ENCODE peak calls at places on chromosomes 11 and 22, in eight cellular contexts. One of them, this sample, is unnamed.

GRCh38 chr11:58928082-58928574 is 11.2 kb upstream of the GLYATL1 start:
- DNase-seq in spleen: no peak
- DNase-seq in HepG2: no peak
- DNase-seq in prostate gland: no peak
- DNase-seq in HCT116: no peak
- DNase-seq in stomach: no peak
- DNase-seq in esophagus muscularis mucosa: no peak
- DNase-seq in transverse colon: no peak
- DNase-seq in this sample: no peak

GRCh38 chr11:47924184-47924671 is 56.1 kb upstream of the PTPRJ start:
- DNase-seq in stomach: peak; percentile 31
- DNase-seq in esophagus muscularis mucosa: no peak
- DNase-seq in HCT116: peak; percentile 41
- DNase-seq in transverse colon: no peak
- DNase-seq in HepG2: peak; percentile 45
- DNase-seq in prostate gland: peak; percentile 72
- DNase-seq in spleen: peak; percentile 17
- DNase-seq in this sample: no peak

GRCh38 chr11:18294862-18295261 is 27.1 kb downstream of the HPS5 start:
- DNase-seq in prostate gland: no peak
- DNase-seq in spleen: no peak
- DNase-seq in stomach: no peak
- DNase-seq in HepG2: no peak
- DNase-seq in esophagus muscularis mucosa: no peak
- DNase-seq in transverse colon: no peak
- DNase-seq in HCT116: no peak
- DNase-seq in this sample: no peak

GRCh38 chr11:45412033-45412432 is 125.9 kb upstream of the SYT13 start:
- DNase-seq in HepG2: no peak
- DNase-seq in prostate gland: no peak
- DNase-seq in spleen: no peak
- DNase-seq in esophagus muscularis mucosa: no peak
- DNase-seq in HCT116: no peak
- DNase-seq in transverse colon: no peak
- DNase-seq in stomach: no peak
- DNase-seq in this sample: no peak

GRCh38 chr11:8722156-8722555 is 39.6 kb downstream of the RPL27A start:
- DNase-seq in HCT116: no peak
- DNase-seq in spleen: no peak
- DNase-seq in stomach: no peak
- DNase-seq in esophagus muscularis mucosa: no peak
- DNase-seq in HepG2: peak; percentile 62
- DNase-seq in transverse colon: no peak
- DNase-seq in prostate gland: no peak
- DNase-seq in this sample: peak; percentile 79

GRCh38 chr11:71284525-71285092 is 32.2 kb upstream of the SHANK2 start:
- DNase-seq in esophagus muscularis mucosa: no peak
- DNase-seq in transverse colon: peak; percentile 55
- DNase-seq in prostate gland: no peak
- DNase-seq in spleen: no peak
- DNase-seq in HCT116: no peak
- DNase-seq in stomach: peak; percentile 54
- DNase-seq in HepG2: peak; percentile 34
- DNase-seq in this sample: peak; percentile 19

GRCh38 chr11:71501071-71501985 is 25.7 kb upstream of the KRTAP5-7 start:
- DNase-seq in stomach: peak; percentile 21
- DNase-seq in prostate gland: no peak
- DNase-seq in esophagus muscularis mucosa: no peak
- DNase-seq in HCT116: no peak
- DNase-seq in transverse colon: no peak
- DNase-seq in HepG2: no peak
- DNase-seq in spleen: no peak
- DNase-seq in this sample: no peak

GRCh38 chr11:114709960-114710359 is 31.6 kb downstream of the NXPE2 start:
- DNase-seq in stomach: no peak
- DNase-seq in HCT116: no peak
- DNase-seq in prostate gland: no peak
- DNase-seq in transverse colon: no peak
- DNase-seq in esophagus muscularis mucosa: no peak
- DNase-seq in spleen: no peak
- DNase-seq in HepG2: no peak
- DNase-seq in this sample: no peak

GRCh38 chr11:126214446-126215240 is 3.1 kb downstream of the FAM118B start:
- DNase-seq in esophagus muscularis mucosa: no peak
- DNase-seq in spleen: no peak
- DNase-seq in HepG2: no peak
- DNase-seq in transverse colon: peak; percentile 59
- DNase-seq in prostate gland: peak; percentile 20
- DNase-seq in stomach: peak; percentile 62
- DNase-seq in HCT116: no peak
- DNase-seq in this sample: no peak

GRCh38 chr11:86069408-86070086 is 663 bp upstream of the PICALM start:
- DNase-seq in HepG2: peak; percentile 76
- DNase-seq in transverse colon: peak; percentile 26
- DNase-seq in spleen: no peak
- DNase-seq in prostate gland: peak; percentile 11
- DNase-seq in esophagus muscularis mucosa: no peak
- DNase-seq in HCT116: peak; percentile 54
- DNase-seq in stomach: no peak
- DNase-seq in this sample: peak; percentile 67

GRCh38 chr11:16511109-16511806 is 154.9 kb upstream of the SOX6 start:
- DNase-seq in stomach: no peak
- DNase-seq in esophagus muscularis mucosa: no peak
- DNase-seq in spleen: no peak
- DNase-seq in transverse colon: no peak
- DNase-seq in prostate gland: no peak
- DNase-seq in HCT116: no peak
- DNase-seq in HepG2: no peak
- DNase-seq in this sample: no peak

GRCh38 chr11:20337526-20338154 is 25.9 kb upstream of the HTATIP2 start:
- DNase-seq in transverse colon: peak; percentile 13
- DNase-seq in HepG2: peak; percentile 18
- DNase-seq in esophagus muscularis mucosa: no peak
- DNase-seq in prostate gland: no peak
- DNase-seq in HCT116: peak; percentile 27
- DNase-seq in stomach: no peak
- DNase-seq in spleen: no peak
- DNase-seq in this sample: no peak

DNA sequence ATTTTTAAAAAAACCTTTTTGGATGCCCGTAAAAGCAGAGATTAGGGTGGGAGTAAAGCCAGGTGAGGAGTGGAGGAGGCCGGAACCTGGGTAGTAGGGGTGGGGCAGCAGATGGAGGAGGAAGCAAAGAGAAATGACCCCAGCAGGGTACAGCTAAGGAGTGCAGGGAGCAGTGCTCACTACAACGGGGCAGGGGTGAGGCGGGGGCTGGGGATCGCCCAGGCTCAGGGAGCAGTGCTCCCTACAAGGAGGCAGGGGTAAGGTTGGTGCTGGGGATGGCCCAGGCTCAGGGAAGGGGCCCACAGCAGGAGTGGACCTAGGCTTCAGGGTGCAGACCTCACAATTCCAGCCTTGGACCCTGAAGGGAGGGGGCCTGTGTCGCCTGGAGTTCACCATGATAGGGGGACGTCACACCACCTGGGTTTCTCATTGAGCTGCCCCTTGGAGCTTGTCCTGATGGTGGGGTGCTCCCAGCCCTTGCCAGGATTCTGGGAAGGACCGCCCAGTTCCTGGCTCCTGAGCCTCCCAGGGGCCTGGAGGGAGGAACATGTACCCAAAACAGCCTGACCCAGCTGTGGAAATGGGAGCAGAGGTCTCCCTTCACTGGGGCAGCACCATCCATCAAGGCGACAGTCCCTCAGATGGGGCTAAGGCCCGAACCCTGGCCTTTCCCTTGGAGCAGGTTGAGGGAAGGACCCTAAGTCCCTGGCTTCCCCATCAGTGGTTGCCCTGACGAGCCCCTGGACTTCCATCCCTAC is 2.9 kb upstream of the PNPLA2 start:
- DNase-seq in esophagus muscularis mucosa: no peak
- DNase-seq in spleen: no peak
- DNase-seq in HepG2: no peak
- DNase-seq in stomach: no peak
- DNase-seq in HCT116: no peak
- DNase-seq in transverse colon: no peak
- DNase-seq in prostate gland: no peak
- DNase-seq in this sample: no peak
- TF ChIP-seq POLR2A in esophagus muscularis mucosa: no peak
- TF ChIP-seq POLR2A in spleen: no peak
- TF ChIP-seq POLR2A in HepG2: no peak
- TF ChIP-seq POLR2A in stomach: no peak
- TF ChIP-seq POLR2A in HCT116: no peak
- TF ChIP-seq POLR2A in transverse colon: no peak
- TF ChIP-seq POLR2A in prostate gland: no peak
- TF ChIP-seq POLR2A in this sample: no peak

DNA sequence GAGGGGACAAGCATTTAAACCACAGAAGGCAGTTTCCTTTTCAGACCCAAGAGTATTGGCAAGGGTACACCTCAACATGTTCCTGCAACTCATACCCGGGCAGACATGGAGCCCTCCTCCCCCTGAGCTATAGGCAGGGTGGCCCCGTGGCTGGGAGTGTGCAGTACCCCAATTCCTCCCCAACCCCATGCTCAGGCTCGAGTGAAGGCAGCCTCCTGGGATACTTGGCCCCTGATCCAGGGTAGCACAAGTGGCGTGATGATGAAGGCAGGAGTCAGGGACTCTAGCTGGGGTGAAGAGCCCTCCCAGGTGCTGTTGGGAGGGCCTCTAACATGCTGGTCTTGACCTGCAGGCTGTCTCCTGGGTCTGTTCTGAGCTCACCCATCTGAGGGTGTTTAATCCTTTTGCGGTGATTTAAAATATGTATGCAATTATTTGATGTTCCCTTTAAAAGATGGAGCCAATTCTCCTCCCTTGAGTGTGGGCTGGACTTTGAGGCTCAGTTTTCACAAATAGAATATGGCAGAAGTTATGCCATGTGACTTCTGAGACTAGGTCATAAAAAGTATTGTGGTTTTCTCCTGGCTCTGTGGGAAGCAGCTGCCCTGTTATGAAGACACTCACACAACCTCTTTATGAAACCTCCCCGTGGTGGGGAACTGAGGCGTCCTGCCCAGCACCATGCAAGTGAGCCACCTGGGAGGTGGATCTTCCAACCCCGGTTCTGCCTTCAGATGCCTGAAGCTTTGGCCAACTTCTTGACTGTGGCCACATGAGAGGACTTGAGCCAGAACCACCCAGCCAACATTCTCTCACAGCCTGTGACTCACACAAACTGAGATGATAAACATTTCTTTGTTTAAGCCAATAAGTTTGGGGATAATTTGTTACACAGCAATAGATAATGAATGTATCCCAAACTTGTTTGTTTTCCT is 54.7 kb upstream of the NECTIN1 start:
- DNase-seq in prostate gland: no peak
- DNase-seq in transverse colon: no peak
- DNase-seq in HepG2: no peak
- DNase-seq in stomach: no peak
- DNase-seq in esophagus muscularis mucosa: no peak
- DNase-seq in HCT116: no peak
- DNase-seq in spleen: peak; percentile 49
- DNase-seq in this sample: no peak
- TF ChIP-seq POLR2AphosphoS5 in prostate gland: no peak
- TF ChIP-seq POLR2AphosphoS5 in transverse colon: no peak
- TF ChIP-seq POLR2AphosphoS5 in HepG2: no peak
- TF ChIP-seq POLR2AphosphoS5 in stomach: no peak
- TF ChIP-seq POLR2AphosphoS5 in esophagus muscularis mucosa: no peak
- TF ChIP-seq POLR2AphosphoS5 in HCT116: no peak
- TF ChIP-seq POLR2AphosphoS5 in spleen: no peak
- TF ChIP-seq POLR2AphosphoS5 in this sample: no peak

GRCh38 chr22:23840026-23840425 is 1.2 kb upstream of the DERL3 start:
- DNase-seq in prostate gland: no peak
- DNase-seq in spleen: no peak
- DNase-seq in esophagus muscularis mucosa: no peak
- DNase-seq in HepG2: no peak
- DNase-seq in HCT116: no peak
- DNase-seq in stomach: no peak
- DNase-seq in transverse colon: no peak
- DNase-seq in this sample: no peak
- H3K4me1 ChIP-seq in prostate gland: peaks cover 10% of the 10 kb centered on the region
- H3K4me1 ChIP-seq in spleen: peaks cover 50% of the 10 kb centered on the region
- H3K4me1 ChIP-seq in esophagus muscularis mucosa: peaks cover 49% of the 10 kb centered on the region
- H3K4me1 ChIP-seq in HepG2: peaks cover 9% of the 10 kb centered on the region
- H3K4me1 ChIP-seq in HCT116: no peaks in the 10 kb centered on the region
- H3K4me1 ChIP-seq in stomach: peaks cover 57% of the 10 kb centered on the region
- H3K4me1 ChIP-seq in transverse colon: peaks cover 18% of the 10 kb centered on the region
- H3K4me1 ChIP-seq in this sample: peaks cover 23% of the 10 kb centered on the region

GRCh38 chr11:67353317-67354313 is at the start of gene POLD4:
- DNase-seq in prostate gland: peak; percentile 98
- DNase-seq in spleen: peak; percentile 99
- DNase-seq in stomach: peak; percentile 99
- DNase-seq in HCT116: no peak
- DNase-seq in transverse colon: peak; percentile 99
- DNase-seq in esophagus muscularis mucosa: peak; percentile 99
- DNase-seq in HepG2: peak; percentile 89
- DNase-seq in this sample: peak; percentile 99
- TF ChIP-seq POLR2A in prostate gland: peak; percentile 95
- TF ChIP-seq POLR2A in spleen: peak; percentile 51
- TF ChIP-seq POLR2A in stomach: no peak
- TF ChIP-seq POLR2A in HCT116: peak; percentile 47
- TF ChIP-seq POLR2A in transverse colon: peak; percentile 98
- TF ChIP-seq POLR2A in esophagus muscularis mucosa: peak; percentile 78
- TF ChIP-seq POLR2A in HepG2: peak; percentile 85
- TF ChIP-seq POLR2A in this sample: peak; percentile 79

DNA sequence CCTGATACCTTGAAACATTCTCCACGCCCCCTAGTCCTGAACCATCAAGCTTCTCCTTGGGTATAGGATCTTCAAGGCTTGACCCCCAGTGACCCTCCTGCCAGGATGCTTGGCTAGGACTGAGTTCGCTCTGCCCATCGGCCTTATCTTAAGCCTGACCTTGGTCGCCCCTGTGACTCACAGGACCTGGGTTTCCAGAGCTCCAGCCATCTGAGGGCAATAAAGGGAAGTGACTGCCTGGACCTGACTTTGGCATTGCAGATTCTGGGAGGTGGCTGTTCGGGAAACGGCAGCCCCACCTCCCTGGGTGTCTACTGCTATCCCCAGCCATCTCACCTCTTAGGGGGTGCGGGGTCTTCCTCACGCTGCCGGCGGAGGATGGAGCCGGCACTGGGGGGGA is 15.4 kb downstream of the CARD10 start:
- DNase-seq in esophagus muscularis mucosa: no peak
- DNase-seq in stomach: peak; percentile 56
- DNase-seq in HepG2: peak; percentile 38
- DNase-seq in prostate gland: no peak
- DNase-seq in spleen: no peak
- DNase-seq in transverse colon: peak; percentile 73
- DNase-seq in HCT116: no peak
- DNase-seq in this sample: no peak
- TF ChIP-seq POLR2AphosphoS5 in esophagus muscularis mucosa: peak; percentile 10
- TF ChIP-seq POLR2AphosphoS5 in stomach: no peak
- TF ChIP-seq POLR2AphosphoS5 in HepG2: no peak
- TF ChIP-seq POLR2AphosphoS5 in prostate gland: no peak
- TF ChIP-seq POLR2AphosphoS5 in spleen: peak; percentile 44
- TF ChIP-seq POLR2AphosphoS5 in transverse colon: peak; percentile 67
- TF ChIP-seq POLR2AphosphoS5 in HCT116: no peak
- TF ChIP-seq POLR2AphosphoS5 in this sample: no peak

GRCh38 chr11:128207861-128208321 is 379.5 kb downstream of the ETS1 start:
- DNase-seq in transverse colon: no peak
- DNase-seq in prostate gland: no peak
- DNase-seq in esophagus muscularis mucosa: no peak
- DNase-seq in spleen: no peak
- DNase-seq in HCT116: peak; percentile 77
- DNase-seq in HepG2: no peak
- DNase-seq in stomach: no peak
- DNase-seq in this sample: no peak
- H3K4me1 ChIP-seq in transverse colon: peaks cover 3% of the 10 kb centered on the region
- H3K4me1 ChIP-seq in prostate gland: no peaks in the 10 kb centered on the region
- H3K4me1 ChIP-seq in esophagus muscularis mucosa: peaks cover 29% of the 10 kb centered on the region
- H3K4me1 ChIP-seq in spleen: no peaks in the 10 kb centered on the region
- H3K4me1 ChIP-seq in HCT116: peaks cover 51% of the 10 kb centered on the region
- H3K4me1 ChIP-seq in HepG2: no peaks in the 10 kb centered on the region
- H3K4me1 ChIP-seq in stomach: peaks cover 14% of the 10 kb centered on the region
- H3K4me1 ChIP-seq in this sample: peaks cover 40% of the 10 kb centered on the region

GRCh38 chr11:78465169-78465942 is 47.7 kb upstream of the GAB2 start:
- DNase-seq in spleen: peak; percentile 86
- DNase-seq in stomach: no peak
- DNase-seq in esophagus muscularis mucosa: no peak
- DNase-seq in HCT116: no peak
- DNase-seq in prostate gland: no peak
- DNase-seq in transverse colon: peak; percentile 35
- DNase-seq in HepG2: no peak
- DNase-seq in this sample: no peak
- TF ChIP-seq POLR2A in spleen: no peak
- TF ChIP-seq POLR2A in stomach: no peak
- TF ChIP-seq POLR2A in esophagus muscularis mucosa: no peak
- TF ChIP-seq POLR2A in HCT116: no peak
- TF ChIP-seq POLR2A in prostate gland: no peak
- TF ChIP-seq POLR2A in transverse colon: peak; percentile 40
- TF ChIP-seq POLR2A in HepG2: no peak
- TF ChIP-seq POLR2A in this sample: no peak